ENCODE peak calls at places on chromosomes 6 and 20, in ten cellular contexts. N is neural crest cell; M is CD8-positive, alpha-beta T cell; Y is OCI-LY7; I is epithelial cell of esophagus; J is neural progenitor cell; H is heart left ventricle; T is cardiac muscle cell; C is Calu3; O is NB4. P is an unnamed sample.
A peak's percentile ranks its signal among the peaks of the same experiment; 100 is the strongest.

GRCh38 chr20:4366076-4366475 is 350.7 kb upstream of the RNF24 start:
- DNase-seq in T (no peak), H (no peak), M (no peak), C (no peak), N (no peak), I (peak; percentile 85), Y (no peak), O (no peak), J (no peak), P (no peak)

GRCh38 chr6:105994522-105995402 is 91.4 kb upstream of the PRDM1 start:
- DNase-seq in N (peak; percentile 37), J (peak; percentile 83), I (peak; percentile 82), C (peak; percentile 34), M (peak; percentile 39), H (peak; percentile 47), O (peak; percentile 89), Y (peak; percentile 34), T (peak; percentile 46), P (no peak)

GRCh38 chr6:89797317-89797716 is 22.3 kb downstream of the MDN1 start:
- DNase-seq in J (no peak), N (no peak), T (no peak), O (no peak), Y (no peak), I (no peak), H (no peak), C (no peak), M (no peak), P (peak; percentile 34)

GRCh38 chr6:148436466-148436865 is 93.8 kb downstream of the SASH1 start:
- DNase-seq in M (no peak), Y (no peak), O (no peak), J (no peak), H (no peak), I (no peak), N (no peak), C (no peak), T (no peak), P (no peak)

GRCh38 chr6:21992178-21992967 is 304.5 kb downstream of the PRL start:
- DNase-seq in H (no peak), J (no peak), Y (no peak), T (no peak), C (no peak), O (peak; percentile 38), M (no peak), N (no peak), I (peak; percentile 65), P (no peak)

GRCh38 chr6:71194730-71195129 is 93.9 kb upstream of the OGFRL1 start:
- DNase-seq in Y (no peak), T (no peak), J (no peak), N (no peak), M (no peak), C (no peak), H (no peak), I (peak; percentile 35), O (no peak), P (no peak)

GRCh38 chr6:70151616-70152015 is 151.3 kb downstream of the COL9A1 start:
- DNase-seq in T (no peak), M (no peak), Y (no peak), O (no peak), C (no peak), I (peak; percentile 4), J (no peak), H (no peak), N (no peak), P (no peak)

GRCh38 chr20:47051936-47052566 is 157.4 kb downstream of the EYA2 start:
- DNase-seq in C (no peak), O (no peak), I (no peak), N (no peak), M (no peak), T (no peak), Y (no peak), J (no peak), H (no peak), P (no peak)

GRCh38 chr6:116280161-116280959 is 630 bp upstream of the TSPYL1 start:
- DNase-seq in H (no peak), I (no peak), M (no peak), O (peak; percentile 40), Y (peak; percentile 37), J (no peak), C (no peak), N (no peak), T (no peak), P (no peak)

GRCh38 chr20:51396365-51396909 is 146.1 kb downstream of the NFATC2 start:
- DNase-seq in Y (no peak), N (no peak), I (no peak), J (no peak), H (no peak), C (no peak), O (no peak), T (no peak), M (no peak), P (no peak)

GRCh38 chr20:62009322-62009721 is 56.4 kb downstream of the TAF4 start:
- DNase-seq in T (no peak), J (no peak), I (no peak), N (no peak), C (no peak), H (no peak), M (no peak), Y (no peak), O (no peak), P (no peak)

GRCh38 chr6:147691436-147691835 is 182.9 kb downstream of the SAMD5 start:
- DNase-seq in C (no peak), Y (no peak), N (no peak), H (no peak), M (no peak), O (no peak), J (no peak), T (no peak), I (no peak), P (no peak)

GRCh38 chr20:45306431-45306982 is at the start of gene RBPJL:
- DNase-seq in N (peak; percentile 37), H (no peak), O (peak; percentile 32), T (peak; percentile 42), C (peak; percentile 41), M (no peak), Y (peak; percentile 25), J (peak; percentile 69), I (no peak), P (no peak)

GRCh38 chr6:122789862-122790739 is 1.0 kb downstream of the SMPDL3A start:
- DNase-seq in C (no peak), T (peak; percentile 78), N (no peak), H (no peak), M (no peak), I (peak; percentile 63), J (peak; percentile 39), Y (no peak), O (peak; percentile 36), P (no peak)
- TF ChIP-seq CTCF in C (no peak), T (no peak), N (peak; percentile 14), H (no peak), M (no peak), I (peak; percentile 2), J (no peak), Y (no peak), O (no peak), P (no peak)

DNA sequence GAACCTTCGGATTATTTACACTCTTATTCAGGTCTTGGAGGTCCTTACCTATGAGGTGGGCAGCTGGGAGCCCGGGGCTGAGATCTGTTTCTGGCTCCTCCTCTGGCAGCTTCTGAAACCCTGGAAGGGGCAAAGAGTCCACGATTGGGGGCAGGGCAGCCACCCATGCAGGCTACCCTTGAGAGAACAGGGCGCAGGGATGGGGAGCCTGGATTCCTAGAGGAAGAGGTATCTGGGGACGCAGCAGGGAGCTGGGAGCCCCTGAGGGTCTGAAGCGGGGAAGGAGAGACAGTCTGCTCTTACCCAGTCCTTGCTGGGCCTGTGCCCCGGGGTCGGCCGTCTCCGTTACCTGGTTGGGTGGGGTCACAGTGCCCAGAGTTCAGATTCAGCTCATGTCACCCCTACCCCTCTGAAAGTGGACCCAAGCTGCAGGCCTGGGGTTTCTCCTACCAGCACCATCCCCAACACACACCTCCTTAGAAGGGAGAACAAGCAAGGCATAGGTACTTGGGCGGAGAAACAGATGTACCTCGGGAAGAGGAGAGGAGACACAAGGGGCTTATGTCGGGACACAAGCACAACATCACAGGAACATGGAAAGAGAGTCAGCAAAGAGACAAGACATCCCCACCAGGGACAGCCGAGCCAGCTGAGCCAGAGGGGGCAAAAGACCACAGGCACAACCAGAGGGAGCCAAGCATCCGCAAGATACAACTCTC is 554 bp downstream of the LTB start:
- DNase-seq in T (peak; percentile 34), I (no peak), H (no peak), N (no peak), C (peak; percentile 38), O (peak; percentile 54), J (peak; percentile 27), M (no peak), Y (no peak), P (no peak)
- TF ChIP-seq CTCF in T (no peak), I (no peak), H (no peak), N (no peak), C (no peak), O (no peak), J (no peak), M (no peak), Y (no peak), P (no peak)

DNA sequence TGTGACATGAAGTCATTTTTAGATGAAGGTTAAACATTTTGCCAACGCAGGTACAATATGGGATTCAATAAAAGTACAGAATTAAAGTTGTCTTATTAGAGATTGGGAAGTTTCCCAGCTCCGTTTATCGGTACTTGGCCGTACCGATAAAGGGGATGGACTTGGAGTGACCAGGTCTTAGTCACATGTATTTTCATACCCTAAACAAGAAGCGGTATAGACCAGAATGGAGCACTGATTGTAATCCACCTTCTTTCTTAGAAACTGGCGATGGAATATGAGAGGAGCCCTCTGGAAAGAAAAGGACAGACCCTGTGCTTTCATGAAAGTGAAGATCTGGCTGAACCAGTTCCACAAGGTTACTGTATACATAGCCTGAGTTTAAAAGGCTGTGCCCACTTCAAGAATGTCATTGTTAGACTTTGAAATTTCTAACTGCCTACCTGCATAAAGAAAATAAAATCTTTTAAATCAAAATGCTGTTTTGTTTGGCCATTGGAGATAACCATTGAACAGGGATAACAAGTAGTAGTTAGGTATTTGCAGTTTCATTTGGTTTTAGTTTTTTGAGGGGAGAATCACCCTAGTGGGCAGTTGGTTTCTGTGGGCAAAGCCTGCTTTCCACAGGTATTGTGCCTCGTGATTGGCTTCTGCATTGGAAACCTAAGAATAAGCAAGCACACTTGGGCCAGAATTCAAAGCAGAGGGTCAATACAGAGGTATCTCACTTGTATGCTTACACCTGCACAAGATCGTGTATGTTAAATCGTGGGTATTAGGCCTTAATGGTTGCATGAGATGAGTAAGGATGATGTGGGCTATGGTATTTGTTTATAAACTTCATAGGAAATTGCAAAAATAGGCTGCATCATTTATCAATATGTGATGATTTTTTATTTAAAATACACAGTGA is 11.2 kb upstream of the ZNFX1 start:
- DNase-seq in I (peak; percentile 68), T (no peak), N (no peak), J (no peak), H (no peak), M (no peak), Y (no peak), O (no peak), C (peak; percentile 72), P (no peak)
- TF ChIP-seq CTCF in I (no peak), T (no peak), N (no peak), J (no peak), H (no peak), M (no peak), Y (no peak), O (no peak), C (no peak), P (no peak)

DNA sequence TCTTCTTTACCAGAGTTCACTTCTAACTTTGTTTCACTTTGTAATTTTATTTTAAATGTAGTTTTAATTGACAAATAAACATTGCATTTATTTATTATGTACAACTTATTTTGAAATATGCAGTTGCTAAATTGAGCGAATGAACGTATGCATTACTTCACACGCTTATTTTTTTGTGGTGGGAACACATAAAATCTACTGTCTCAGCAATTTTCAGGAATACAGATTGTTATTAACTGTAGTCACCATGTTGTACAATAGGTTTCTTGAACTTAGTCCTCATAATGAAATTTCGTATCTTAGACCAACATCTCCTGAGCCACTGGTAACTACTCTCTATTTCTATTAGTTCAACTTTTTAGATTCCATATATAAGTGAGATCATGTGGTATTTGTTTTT is 46.9 kb downstream of the NKAIN2 start:
- DNase-seq in I (no peak), O (no peak), J (no peak), M (no peak), N (no peak), T (no peak), C (no peak), Y (no peak), H (no peak), P (no peak)
- TF ChIP-seq CTCF in I (no peak), O (no peak), J (no peak), M (no peak), N (no peak), T (no peak), C (no peak), Y (no peak), H (no peak), P (no peak)

P was measured in osteocyte.